ENCODE peak calls at places on chromosome 13, in six cellular contexts. C is lower lobe of right lung, E is mucosa of descending colon, J is gastrocnemius medialis, X is astrocyte of the spinal cord, L is fibroblast of lung. K is an unnamed sample.

GRCh38 chr13:88979465-88980180 is 1308.5 kb downstream of the SLITRK5 start:
- DNase-seq in C (no peak), E (no peak), J (no peak), L (peak; percentile 12), X (no peak), K (no peak)

GRCh38 chr13:102863590-102863989 is 17.8 kb downstream of the ERCC5 start:
- DNase-seq in J (peak; percentile 84), L (no peak), C (no peak), X (no peak), E (no peak), K (no peak)

GRCh38 chr13:102028846-102029245 is 373.0 kb downstream of the FGF14 start:
- DNase-seq in J (no peak), X (no peak), C (no peak), E (no peak), L (no peak), K (no peak)

GRCh38 chr13:99496322-99497142 is 4.7 kb upstream of the TM9SF2 start:
- DNase-seq in J (peak; percentile 50), L (peak; percentile 28), X (no peak), E (peak; percentile 57), C (peak; percentile 61), K (no peak)

GRCh38 chr13:75876371-75877050 is 240.4 kb downstream of the LMO7 start:
- DNase-seq in X (peak; percentile 68), E (no peak), L (peak; percentile 47), J (peak; percentile 11), C (no peak), K (peak; percentile 71)

GRCh38 chr13:69279213-69279612 is 828.4 kb upstream of the ATXN8OS start:
- DNase-seq in E (no peak), L (no peak), C (no peak), X (no peak), J (no peak), K (no peak)

GRCh38 chr13:46728777-46729176 is 68.2 kb downstream of the ESD start:
- DNase-seq in L (no peak), E (no peak), J (no peak), C (no peak), X (no peak), K (peak; percentile 29)

GRCh38 chr13:25018729-25019115 is 77.2 kb upstream of the PABPC3 start:
- DNase-seq in J (no peak), L (no peak), C (no peak), X (no peak), E (no peak), K (peak; percentile 36)

GRCh38 chr13:98507060-98507797 is 69.7 kb downstream of the STK24 start:
- DNase-seq in L (peak; percentile 80), X (peak; percentile 56), J (no peak), E (peak; percentile 68), C (peak; percentile 73), K (peak; percentile 79)

GRCh38 chr13:33150662-33151061 is 134.4 kb downstream of the KL start:
- DNase-seq in C (no peak), J (no peak), E (no peak), L (no peak), X (no peak), K (no peak)

GRCh38 chr13:81606074-81606473 is 1265.1 kb upstream of the SPRY2 start:
- DNase-seq in X (no peak), J (no peak), C (no peak), E (no peak), L (no peak), K (no peak)

GRCh38 chr13:31035162-31035951 is 102.9 kb downstream of the TEX26 start:
- DNase-seq in C (no peak), X (no peak), E (no peak), J (no peak), L (peak; percentile 67), K (no peak)

GRCh38 chr13:74868044-74868443 is 613.9 kb downstream of the TBC1D4 start:
- DNase-seq in J (no peak), X (no peak), L (peak; percentile 39), E (no peak), C (no peak), K (no peak)

GRCh38 chr13:20703785-20704458 is 423 bp downstream of the IL17D start:
- DNase-seq in X (peak; percentile 62), J (no peak), C (peak; percentile 90), L (peak; percentile 77), E (peak; percentile 91), K (peak; percentile 94)

GRCh38 chr13:79187917-79188699 is 217.9 kb downstream of the RBM26 start:
- DNase-seq in X (no peak), E (no peak), C (no peak), L (no peak), J (no peak), K (no peak)

GRCh38 chr13:80030491-80030890 is 310.4 kb downstream of the SPRY2 start:
- DNase-seq in J (no peak), C (peak; percentile 46), E (peak; percentile 28), L (no peak), X (no peak), K (peak; percentile 16)

GRCh38 chr13:100269837-100270236 is 180.9 kb downstream of the PCCA start:
- DNase-seq in J (peak; percentile 8), X (peak; percentile 83), L (peak; percentile 61), C (peak; percentile 77), E (peak; percentile 64), K (no peak)

GRCh38 chr13:39036212-39036611 is 1.7 kb downstream of the PROSER1 start:
- DNase-seq in X (peak; percentile 27), C (no peak), L (peak; percentile 36), J (no peak), E (no peak), K (no peak)

GRCh38 chr13:99756281-99756680 is 215.3 kb downstream of the ZIC5 start:
- DNase-seq in J (no peak), E (no peak), X (no peak), C (no peak), L (no peak), K (no peak)

GRCh38 chr13:44026194-44026593 is 146.5 kb downstream of the LACC1 start:
- DNase-seq in C (no peak), X (no peak), E (no peak), J (no peak), L (no peak), K (no peak)

GRCh38 chr13:110349239-110349638 is 42.2 kb downstream of the COL4A2 start:
- DNase-seq in C (no peak), X (no peak), J (no peak), L (no peak), E (no peak), K (no peak)

GRCh38 chr13:102017248-102017647 is 384.6 kb downstream of the FGF14 start:
- DNase-seq in L (no peak), E (no peak), J (no peak), X (no peak), C (no peak), K (no peak)

GRCh38 chr13:112693831-112694497 is 4.1 kb downstream of the ATP11A start:
- DNase-seq in X (peak; percentile 63), J (peak; percentile 32), E (no peak), L (peak; percentile 88), C (peak; percentile 70), K (peak; percentile 35)

GRCh38 chr13:20395061-20395916 is 130.4 kb downstream of the CRYL1 start:
- DNase-seq in X (no peak), L (no peak), J (no peak), E (no peak), C (no peak), K (no peak)

GRCh38 chr13:87122551-87122950 is 548.6 kb upstream of the SLITRK5 start:
- DNase-seq in X (peak; percentile 60), C (no peak), J (no peak), L (peak; percentile 61), E (no peak), K (no peak)

GRCh38 chr13:48560657-48561337 is 27.9 kb upstream of the RCBTB2 start:
- DNase-seq in X (no peak), E (no peak), C (no peak), L (no peak), J (no peak), K (no peak)

GRCh38 chr13:80571346-80572307 is 230.7 kb upstream of the SPRY2 start:
- DNase-seq in J (no peak), L (no peak), C (no peak), E (no peak), X (no peak), K (no peak)

GRCh38 chr13:64206430-64207225 is 2791.0 kb upstream of the PCDH20 start:
- DNase-seq in J (no peak), X (no peak), C (no peak), E (peak; percentile 36), L (no peak), K (peak; percentile 2)

GRCh38 chr13:109243311-109243951 is 543.0 kb downstream of the IRS2 start:
- DNase-seq in E (no peak), C (no peak), L (peak; percentile 96), X (peak; percentile 94), J (peak; percentile 73), K (no peak)

GRCh38 chr13:79946556-79946955 is 394.4 kb downstream of the SPRY2 start:
- DNase-seq in E (no peak), C (no peak), X (no peak), L (no peak), J (no peak), K (no peak)

GRCh38 chr13:95226051-95226450 is 75.2 kb downstream of the ABCC4 start:
- DNase-seq in J (no peak), L (no peak), E (no peak), X (no peak), C (no peak), K (no peak)

GRCh38 chr13:79749985-79750551 is 269.1 kb downstream of the NDFIP2 start:
- DNase-seq in C (peak; percentile 63), J (peak; percentile 82), X (peak; percentile 96), L (peak; percentile 98), E (no peak), K (peak; percentile 54)

GRCh38 chr13:100130092-100130491 is 41.2 kb downstream of the PCCA start:
- DNase-seq in E (no peak), L (peak; percentile 62), J (no peak), C (no peak), X (peak; percentile 17), K (no peak)

GRCh38 chr13:106530907-106531520 is 4.4 kb downstream of the EFNB2 start:
- DNase-seq in L (no peak), C (no peak), E (no peak), X (peak; percentile 31), J (no peak), K (peak; percentile 55)
- H3K4me3 ChIP-seq in L (no peak overlapping the region), C (peak overlapping the region; percentile 88), E (no peak overlapping the region), X (peak overlapping the region; percentile 87), J (peak overlapping the region; percentile 72), K (peak overlapping the region; percentile 71)

GRCh38 chr13:70380809-70381208 is 272.6 kb upstream of the KLHL1 start:
- DNase-seq in L (no peak), E (no peak), J (no peak), X (no peak), C (no peak), K (no peak)
- H3K4me3 ChIP-seq in L (no peak overlapping the region), E (no peak overlapping the region), J (no peak overlapping the region), X (no peak overlapping the region), C (no peak overlapping the region), K (no peak overlapping the region)

GRCh38 chr13:23673867-23674605 is 103.8 kb downstream of the TNFRSF19 start:
- DNase-seq in C (no peak), X (peak; percentile 27), L (no peak), E (no peak), J (no peak), K (no peak)
- H3K4me3 ChIP-seq in C (no peak overlapping the region), X (no peak overlapping the region), L (no peak overlapping the region), E (no peak overlapping the region), J (no peak overlapping the region), K (no peak overlapping the region)

GRCh38 chr13:76980075-76980718 is 11.7 kb upstream of the CLN5 start:
- DNase-seq in X (peak; percentile 46), C (peak; percentile 88), E (peak; percentile 76), J (peak; percentile 33), L (peak; percentile 28), K (peak; percentile 90)
- H3K4me3 ChIP-seq in X (peak overlapping the region; percentile 30), C (peak overlapping the region; percentile 41), E (no peak overlapping the region), J (peak overlapping the region; percentile 43), L (peak overlapping the region; percentile 43), K (no peak overlapping the region)

GRCh38 chr13:97346561-97347254 is 87.3 kb upstream of the RAP2A start:
- DNase-seq in X (no peak), J (no peak), C (no peak), E (no peak), L (no peak), K (no peak)
- H3K4me3 ChIP-seq in X (no peak overlapping the region), J (no peak overlapping the region), C (no peak overlapping the region), E (no peak overlapping the region), L (no peak overlapping the region), K (no peak overlapping the region)

K was measured in neural progenitor cell.